ENCODE peak calls at places on chromosomes 3 and 15, in six cellular contexts. One of them, this sample, is unnamed.

GRCh38 chr3:72274511-72275295 is 489.8 kb upstream of the PROK2 start:
- DNase-seq in A549: peak; percentile 6
- DNase-seq in pancreas: no peak
- DNase-seq in CD8-positive, alpha-beta T cell: no peak
- DNase-seq in heart left ventricle: peak; percentile 32
- DNase-seq in IMR-90: peak; percentile 75
- DNase-seq in this sample: peak; percentile 55

GRCh38 chr15:91908401-91908800 is 54.9 kb downstream of the SLCO3A1 start:
- DNase-seq in A549: peak; percentile 8
- DNase-seq in pancreas: no peak
- DNase-seq in CD8-positive, alpha-beta T cell: no peak
- DNase-seq in heart left ventricle: no peak
- DNase-seq in IMR-90: peak; percentile 63
- DNase-seq in this sample: no peak

GRCh38 chr3:169133178-169134161 is 530.0 kb downstream of the MECOM start:
- DNase-seq in A549: no peak
- DNase-seq in pancreas: no peak
- DNase-seq in CD8-positive, alpha-beta T cell: no peak
- DNase-seq in heart left ventricle: no peak
- DNase-seq in IMR-90: peak; percentile 31
- DNase-seq in this sample: no peak

GRCh38 chr15:96047255-96047931 is 283.1 kb upstream of the NR2F2 start:
- DNase-seq in A549: no peak
- DNase-seq in pancreas: no peak
- DNase-seq in CD8-positive, alpha-beta T cell: no peak
- DNase-seq in heart left ventricle: no peak
- DNase-seq in IMR-90: peak; percentile 98
- DNase-seq in this sample: no peak

GRCh38 chr3:13787533-13787932 is 92.3 kb downstream of the WNT7A start:
- DNase-seq in A549: no peak
- DNase-seq in pancreas: no peak
- DNase-seq in CD8-positive, alpha-beta T cell: no peak
- DNase-seq in heart left ventricle: no peak
- DNase-seq in IMR-90: no peak
- DNase-seq in this sample: no peak

GRCh38 chr3:10950476-10951294 is 41.9 kb upstream of the SLC6A1 start:
- DNase-seq in A549: peak; percentile 53
- DNase-seq in pancreas: no peak
- DNase-seq in CD8-positive, alpha-beta T cell: no peak
- DNase-seq in heart left ventricle: peak; percentile 42
- DNase-seq in IMR-90: peak; percentile 42
- DNase-seq in this sample: no peak

GRCh38 chr15:90837052-90837621 is 31.3 kb upstream of the FURIN start:
- DNase-seq in A549: no peak
- DNase-seq in pancreas: no peak
- DNase-seq in CD8-positive, alpha-beta T cell: no peak
- DNase-seq in heart left ventricle: no peak
- DNase-seq in IMR-90: no peak
- DNase-seq in this sample: no peak

GRCh38 chr15:56978898-56979662 is 60.6 kb downstream of the TCF12 start:
- DNase-seq in A549: peak; percentile 79
- DNase-seq in pancreas: no peak
- DNase-seq in CD8-positive, alpha-beta T cell: no peak
- DNase-seq in heart left ventricle: no peak
- DNase-seq in IMR-90: peak; percentile 71
- DNase-seq in this sample: no peak

GRCh38 chr15:67914537-67915373 is 74.9 kb upstream of the RNU6-1 start:
- DNase-seq in A549: peak; percentile 93
- DNase-seq in pancreas: peak; percentile 46
- DNase-seq in CD8-positive, alpha-beta T cell: no peak
- DNase-seq in heart left ventricle: peak; percentile 60
- DNase-seq in IMR-90: peak; percentile 28
- DNase-seq in this sample: peak; percentile 64

GRCh38 chr3:133488785-133489367 is 84.6 kb upstream of the CDV3 start:
- DNase-seq in A549: no peak
- DNase-seq in pancreas: peak; percentile 28
- DNase-seq in CD8-positive, alpha-beta T cell: no peak
- DNase-seq in heart left ventricle: no peak
- DNase-seq in IMR-90: peak; percentile 76
- DNase-seq in this sample: no peak

GRCh38 chr3:64530434-64531049 is 157.3 kb downstream of the ADAMTS9 start:
- DNase-seq in A549: peak; percentile 16
- DNase-seq in pancreas: peak; percentile 26
- DNase-seq in CD8-positive, alpha-beta T cell: no peak
- DNase-seq in heart left ventricle: peak; percentile 58
- DNase-seq in IMR-90: peak; percentile 50
- DNase-seq in this sample: no peak

GRCh38 chr15:73841756-73842590 is 31.4 kb upstream of the TBC1D21 start:
- DNase-seq in A549: no peak
- DNase-seq in pancreas: no peak
- DNase-seq in CD8-positive, alpha-beta T cell: no peak
- DNase-seq in heart left ventricle: no peak
- DNase-seq in IMR-90: no peak
- DNase-seq in this sample: no peak

GRCh38 chr3:132536442-132537153 is 60.5 kb upstream of the ACKR4 start:
- DNase-seq in A549: no peak
- DNase-seq in pancreas: no peak
- DNase-seq in CD8-positive, alpha-beta T cell: no peak
- DNase-seq in heart left ventricle: no peak
- DNase-seq in IMR-90: peak; percentile 18
- DNase-seq in this sample: no peak

GRCh38 chr3:73768594-73769308 is 144.0 kb upstream of the PDZRN3 start:
- DNase-seq in A549: no peak
- DNase-seq in pancreas: no peak
- DNase-seq in CD8-positive, alpha-beta T cell: no peak
- DNase-seq in heart left ventricle: no peak
- DNase-seq in IMR-90: peak; percentile 19
- DNase-seq in this sample: no peak

GRCh38 chr3:141553055-141553454 is 66.2 kb downstream of the RASA2 start:
- DNase-seq in A549: no peak
- DNase-seq in pancreas: no peak
- DNase-seq in CD8-positive, alpha-beta T cell: no peak
- DNase-seq in heart left ventricle: no peak
- DNase-seq in IMR-90: no peak
- DNase-seq in this sample: no peak

GRCh38 chr3:100913870-100914654 is 79.2 kb downstream of the ABI3BP start:
- DNase-seq in A549: no peak
- DNase-seq in pancreas: no peak
- DNase-seq in CD8-positive, alpha-beta T cell: no peak
- DNase-seq in heart left ventricle: no peak
- DNase-seq in IMR-90: peak; percentile 4
- DNase-seq in this sample: no peak

GRCh38 chr3:14077310-14077709 is 47.4 kb downstream of the CHCHD4 start:
- DNase-seq in A549: no peak
- DNase-seq in pancreas: no peak
- DNase-seq in CD8-positive, alpha-beta T cell: no peak
- DNase-seq in heart left ventricle: no peak
- DNase-seq in IMR-90: no peak
- DNase-seq in this sample: no peak

GRCh38 chr3:66092175-66092990 is 53.7 kb upstream of the MAGI1 start:
- DNase-seq in A549: no peak
- DNase-seq in pancreas: no peak
- DNase-seq in CD8-positive, alpha-beta T cell: no peak
- DNase-seq in heart left ventricle: no peak
- DNase-seq in IMR-90: no peak
- DNase-seq in this sample: no peak

GRCh38 chr3:190307164-190307545 is 15.1 kb downstream of the CLDN1 start:
- DNase-seq in A549: peak; percentile 46
- DNase-seq in pancreas: no peak
- DNase-seq in CD8-positive, alpha-beta T cell: no peak
- DNase-seq in heart left ventricle: no peak
- DNase-seq in IMR-90: no peak
- DNase-seq in this sample: no peak

GRCh38 chr15:31457631-31458526 is 131.2 kb downstream of the KLF13 start:
- DNase-seq in A549: peak; percentile 69
- DNase-seq in pancreas: no peak
- DNase-seq in CD8-positive, alpha-beta T cell: no peak
- DNase-seq in heart left ventricle: peak; percentile 25
- DNase-seq in IMR-90: peak; percentile 44
- DNase-seq in this sample: no peak

GRCh38 chr3:59451041-59451763 is 401.4 kb upstream of the CFAP20DC start:
- DNase-seq in A549: no peak
- DNase-seq in pancreas: no peak
- DNase-seq in CD8-positive, alpha-beta T cell: peak; percentile 58
- DNase-seq in heart left ventricle: no peak
- DNase-seq in IMR-90: no peak
- DNase-seq in this sample: no peak

GRCh38 chr15:28169361-28169760 is 70.2 kb upstream of the OCA2 start:
- DNase-seq in A549: no peak
- DNase-seq in pancreas: no peak
- DNase-seq in CD8-positive, alpha-beta T cell: no peak
- DNase-seq in heart left ventricle: no peak
- DNase-seq in IMR-90: no peak
- DNase-seq in this sample: no peak

GRCh38 chr3:21326704-21327103 is 424.3 kb downstream of the ZNF385D start:
- DNase-seq in A549: no peak
- DNase-seq in pancreas: no peak
- DNase-seq in CD8-positive, alpha-beta T cell: no peak
- DNase-seq in heart left ventricle: no peak
- DNase-seq in IMR-90: peak; percentile 7
- DNase-seq in this sample: no peak

GRCh38 chr3:128447561-128448013 is 19.1 kb downstream of the DNAJB8 start:
- DNase-seq in A549: no peak
- DNase-seq in pancreas: no peak
- DNase-seq in CD8-positive, alpha-beta T cell: peak; percentile 15
- DNase-seq in heart left ventricle: no peak
- DNase-seq in IMR-90: no peak
- DNase-seq in this sample: no peak

GRCh38 chr3:43583481-43583880 is 38.3 kb downstream of the ANO10 start:
- DNase-seq in A549: peak; percentile 4
- DNase-seq in pancreas: no peak
- DNase-seq in CD8-positive, alpha-beta T cell: no peak
- DNase-seq in heart left ventricle: no peak
- DNase-seq in IMR-90: no peak
- DNase-seq in this sample: no peak

GRCh38 chr3:71542548-71543370 is 40.8 kb downstream of the FOXP1 start:
- DNase-seq in A549: peak; percentile 18
- DNase-seq in pancreas: peak; percentile 46
- DNase-seq in CD8-positive, alpha-beta T cell: no peak
- DNase-seq in heart left ventricle: peak; percentile 80
- DNase-seq in IMR-90: peak; percentile 92
- DNase-seq in this sample: peak; percentile 80

GRCh38 chr3:172711457-172711800 is 562 bp upstream of the NCEH1 start:
- DNase-seq in A549: peak; percentile 70
- DNase-seq in pancreas: no peak
- DNase-seq in CD8-positive, alpha-beta T cell: no peak
- DNase-seq in heart left ventricle: no peak
- DNase-seq in IMR-90: no peak
- DNase-seq in this sample: no peak

GRCh38 chr3:155701882-155702465 is 42.9 kb downstream of the PLCH1 start:
- DNase-seq in A549: peak; percentile 63
- DNase-seq in pancreas: no peak
- DNase-seq in CD8-positive, alpha-beta T cell: no peak
- DNase-seq in heart left ventricle: no peak
- DNase-seq in IMR-90: peak; percentile 58
- DNase-seq in this sample: no peak

GRCh38 chr15:101436526-101436925 is 53.0 kb downstream of the PCSK6 start:
- DNase-seq in A549: no peak
- DNase-seq in pancreas: no peak
- DNase-seq in CD8-positive, alpha-beta T cell: no peak
- DNase-seq in heart left ventricle: no peak
- DNase-seq in IMR-90: no peak
- DNase-seq in this sample: no peak

DNA sequence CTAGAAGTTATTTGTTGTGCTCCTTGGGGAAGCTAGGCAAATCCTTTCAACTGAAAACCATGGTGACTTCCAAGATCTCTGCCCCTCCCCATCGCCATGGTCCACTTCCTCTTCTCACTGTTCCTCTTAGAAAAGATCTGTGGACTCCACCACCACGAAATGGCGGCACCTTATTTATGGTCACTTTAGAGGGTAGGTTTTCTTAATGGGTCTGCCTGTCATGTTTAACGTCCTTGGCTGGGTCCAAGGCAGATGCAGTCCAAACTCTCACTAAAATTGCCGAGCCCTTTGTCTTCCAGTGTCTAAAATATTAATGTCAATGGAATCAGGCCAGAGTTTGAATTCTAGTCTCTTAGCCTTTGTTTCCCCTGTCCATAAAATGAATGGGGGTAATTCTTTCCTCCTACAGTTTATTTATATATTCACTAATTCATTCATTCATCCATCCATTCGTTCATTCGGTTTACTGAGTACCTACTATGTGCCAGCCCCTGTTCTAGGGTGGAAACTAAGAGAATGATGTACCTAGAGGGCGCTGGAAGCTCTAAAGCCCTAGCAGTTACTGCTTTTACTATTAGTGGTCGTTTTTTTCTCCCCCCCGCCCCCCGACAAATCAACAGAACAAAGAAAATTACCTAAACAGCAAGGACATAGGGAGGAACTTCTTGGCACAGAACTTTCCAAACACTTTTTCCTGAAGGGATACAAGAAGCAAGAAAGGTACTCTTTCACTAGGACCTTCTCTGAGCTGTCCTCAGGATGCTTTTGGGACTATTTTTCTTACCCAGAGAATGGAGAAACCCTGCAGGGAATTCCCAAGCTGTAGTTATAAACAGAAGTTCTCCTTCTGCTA is 661 bp downstream of the PATL2 start:
- DNase-seq in A549: peak; percentile 22
- DNase-seq in pancreas: peak; percentile 55
- DNase-seq in CD8-positive, alpha-beta T cell: no peak
- DNase-seq in heart left ventricle: peak; percentile 54
- DNase-seq in IMR-90: peak; percentile 42
- DNase-seq in this sample: peak; percentile 75
- TF ChIP-seq CTCF in A549: peak; percentile 51
- TF ChIP-seq CTCF in pancreas: no peak
- TF ChIP-seq CTCF in CD8-positive, alpha-beta T cell: peak; percentile 52
- TF ChIP-seq CTCF in heart left ventricle: peak; percentile 29
- TF ChIP-seq CTCF in IMR-90: peak; percentile 43
- TF ChIP-seq CTCF in this sample: peak; percentile 15

GRCh38 chr15:40054056-40054745 is 15.2 kb upstream of the SRP14 start:
- DNase-seq in A549: no peak
- DNase-seq in pancreas: peak; percentile 27
- DNase-seq in CD8-positive, alpha-beta T cell: no peak
- DNase-seq in heart left ventricle: no peak
- DNase-seq in IMR-90: peak; percentile 31
- DNase-seq in this sample: no peak
- H3K4me3 ChIP-seq in A549: no peak overlapping the region
- H3K4me3 ChIP-seq in pancreas: no peak overlapping the region
- H3K4me3 ChIP-seq in CD8-positive, alpha-beta T cell: no peak overlapping the region
- H3K4me3 ChIP-seq in heart left ventricle: no peak overlapping the region
- H3K4me3 ChIP-seq in IMR-90: no peak overlapping the region
- H3K4me3 ChIP-seq in this sample: no peak overlapping the region

GRCh38 chr3:53113293-53114010 is 16.8 kb downstream of the RFT1 start:
- DNase-seq in A549: no peak
- DNase-seq in pancreas: no peak
- DNase-seq in CD8-positive, alpha-beta T cell: no peak
- DNase-seq in heart left ventricle: peak; percentile 83
- DNase-seq in IMR-90: no peak
- DNase-seq in this sample: no peak
- H3K27ac ChIP-seq in A549: no peak overlapping the region
- H3K27ac ChIP-seq in pancreas: no peak overlapping the region
- H3K27ac ChIP-seq in CD8-positive, alpha-beta T cell: no peak overlapping the region
- H3K27ac ChIP-seq in heart left ventricle: peak overlapping the region; percentile 81
- H3K27ac ChIP-seq in IMR-90: peak overlapping the region; percentile 33
- H3K27ac ChIP-seq in this sample: no peak overlapping the region

GRCh38 chr3:173876476-173876875 is 478.9 kb downstream of the NLGN1 start:
- DNase-seq in A549: no peak
- DNase-seq in pancreas: no peak
- DNase-seq in CD8-positive, alpha-beta T cell: no peak
- DNase-seq in heart left ventricle: no peak
- DNase-seq in IMR-90: no peak
- DNase-seq in this sample: no peak
- TF ChIP-seq CTCF in A549: no peak
- TF ChIP-seq CTCF in pancreas: no peak
- TF ChIP-seq CTCF in CD8-positive, alpha-beta T cell: no peak
- TF ChIP-seq CTCF in heart left ventricle: no peak
- TF ChIP-seq CTCF in IMR-90: peak; percentile 21
- TF ChIP-seq CTCF in this sample: no peak

GRCh38 chr15:26974120-26974780 is 3.3 kb downstream of the GABRG3 start:
- DNase-seq in A549: peak; percentile 69
- DNase-seq in pancreas: no peak
- DNase-seq in CD8-positive, alpha-beta T cell: no peak
- DNase-seq in heart left ventricle: no peak
- DNase-seq in IMR-90: peak; percentile 9
- DNase-seq in this sample: no peak
- H3K4me3 ChIP-seq in A549: no peak overlapping the region
- H3K4me3 ChIP-seq in pancreas: no peak overlapping the region
- H3K4me3 ChIP-seq in CD8-positive, alpha-beta T cell: no peak overlapping the region
- H3K4me3 ChIP-seq in heart left ventricle: no peak overlapping the region
- H3K4me3 ChIP-seq in IMR-90: no peak overlapping the region
- H3K4me3 ChIP-seq in this sample: no peak overlapping the region

This sample was measured in lower lobe of right lung.